ENCODE peak calls at places on chromosomes 7 and 10, in seven cellular contexts. One of them, this sample, is unnamed.

GRCh38 chr7:145398758-145399157 is 562.9 kb upstream of the TPK1 start:
- DNase-seq in M059J: peak; percentile 55
- DNase-seq in SHP77: no peak
- DNase-seq in nephron progenitor cell: no peak
- DNase-seq in GM23248: no peak
- DNase-seq in H9: no peak
- DNase-seq in amniotic stem cell: no peak
- DNase-seq in this sample: no peak

GRCh38 chr10:35778344-35778743 is 136.2 kb upstream of the FZD8 start:
- DNase-seq in nephron progenitor cell: no peak
- DNase-seq in SHP77: no peak
- DNase-seq in amniotic stem cell: no peak
- DNase-seq in H9: no peak
- DNase-seq in M059J: no peak
- DNase-seq in GM23248: no peak
- DNase-seq in this sample: no peak

GRCh38 chr10:49184642-49185111 is 3.5 kb downstream of the TMEM273 start:
- DNase-seq in GM23248: no peak
- DNase-seq in amniotic stem cell: no peak
- DNase-seq in M059J: no peak
- DNase-seq in H9: no peak
- DNase-seq in SHP77: no peak
- DNase-seq in nephron progenitor cell: no peak
- DNase-seq in this sample: no peak

GRCh38 chr10:87503892-87504291 is 801 bp upstream of the MINPP1 start:
- DNase-seq in GM23248: peak; percentile 73
- DNase-seq in amniotic stem cell: no peak
- DNase-seq in H9: no peak
- DNase-seq in M059J: no peak
- DNase-seq in nephron progenitor cell: no peak
- DNase-seq in SHP77: no peak
- DNase-seq in this sample: no peak

GRCh38 chr7:128236924-128237586 is 4.0 kb upstream of the LEP start:
- DNase-seq in nephron progenitor cell: no peak
- DNase-seq in SHP77: peak; percentile 82
- DNase-seq in M059J: peak; percentile 93
- DNase-seq in amniotic stem cell: no peak
- DNase-seq in H9: no peak
- DNase-seq in GM23248: peak; percentile 92
- DNase-seq in this sample: peak; percentile 59

GRCh38 chr7:36911788-36912187 is 187.5 kb upstream of the AOAH start:
- DNase-seq in SHP77: peak; percentile 98
- DNase-seq in amniotic stem cell: no peak
- DNase-seq in GM23248: no peak
- DNase-seq in M059J: no peak
- DNase-seq in nephron progenitor cell: no peak
- DNase-seq in H9: no peak
- DNase-seq in this sample: no peak

GRCh38 chr7:1910827-1911226 is 240.8 kb downstream of the ELFN1 start:
- DNase-seq in SHP77: no peak
- DNase-seq in M059J: no peak
- DNase-seq in H9: no peak
- DNase-seq in amniotic stem cell: no peak
- DNase-seq in nephron progenitor cell: no peak
- DNase-seq in GM23248: no peak
- DNase-seq in this sample: no peak

GRCh38 chr7:123748171-123748733 is 551 bp downstream of the WASL start:
- DNase-seq in M059J: peak; percentile 57
- DNase-seq in SHP77: peak; percentile 12
- DNase-seq in GM23248: peak; percentile 76
- DNase-seq in H9: peak; percentile 37
- DNase-seq in nephron progenitor cell: peak; percentile 58
- DNase-seq in amniotic stem cell: no peak
- DNase-seq in this sample: peak; percentile 62

GRCh38 chr7:45918556-45918955 is 2.5 kb downstream of the IGFBP3 start:
- DNase-seq in amniotic stem cell: no peak
- DNase-seq in M059J: no peak
- DNase-seq in nephron progenitor cell: no peak
- DNase-seq in SHP77: no peak
- DNase-seq in GM23248: no peak
- DNase-seq in H9: no peak
- DNase-seq in this sample: no peak

GRCh38 chr10:112981553-112981952 is 31.5 kb downstream of the TCF7L2 start:
- DNase-seq in GM23248: no peak
- DNase-seq in M059J: peak; percentile 94
- DNase-seq in SHP77: no peak
- DNase-seq in nephron progenitor cell: no peak
- DNase-seq in H9: no peak
- DNase-seq in amniotic stem cell: no peak
- DNase-seq in this sample: peak; percentile 50

GRCh38 chr7:128417071-128417470 is 7.3 kb upstream of the IMPDH1 start:
- DNase-seq in amniotic stem cell: no peak
- DNase-seq in SHP77: no peak
- DNase-seq in nephron progenitor cell: no peak
- DNase-seq in GM23248: no peak
- DNase-seq in M059J: no peak
- DNase-seq in H9: no peak
- DNase-seq in this sample: no peak

GRCh38 chr10:70268376-70268775 is 15.4 kb downstream of the NPFFR1 start:
- DNase-seq in amniotic stem cell: no peak
- DNase-seq in H9: no peak
- DNase-seq in M059J: no peak
- DNase-seq in nephron progenitor cell: no peak
- DNase-seq in SHP77: no peak
- DNase-seq in GM23248: no peak
- DNase-seq in this sample: no peak

GRCh38 chr7:5780801-5781496 is 514 bp downstream of the RNF216 start:
- DNase-seq in amniotic stem cell: no peak
- DNase-seq in nephron progenitor cell: peak; percentile 66
- DNase-seq in M059J: peak; percentile 48
- DNase-seq in SHP77: peak; percentile 59
- DNase-seq in H9: peak; percentile 37
- DNase-seq in GM23248: peak; percentile 65
- DNase-seq in this sample: peak; percentile 29

GRCh38 chr10:132961864-132962622 is 19.7 kb upstream of the CFAP46 start:
- DNase-seq in H9: peak; percentile 92
- DNase-seq in nephron progenitor cell: peak; percentile 73
- DNase-seq in amniotic stem cell: peak; percentile 51
- DNase-seq in M059J: peak; percentile 51
- DNase-seq in GM23248: peak; percentile 91
- DNase-seq in SHP77: no peak
- DNase-seq in this sample: peak; percentile 53

GRCh38 chr10:75407716-75408511 is 6.3 kb upstream of the ZNF503 start:
- DNase-seq in M059J: no peak
- DNase-seq in GM23248: peak; percentile 51
- DNase-seq in H9: peak; percentile 56
- DNase-seq in SHP77: no peak
- DNase-seq in nephron progenitor cell: peak; percentile 83
- DNase-seq in amniotic stem cell: no peak
- DNase-seq in this sample: no peak

GRCh38 chr7:50197547-50197946 is 104.5 kb upstream of the ZPBP start:
- DNase-seq in H9: peak; percentile 90
- DNase-seq in amniotic stem cell: no peak
- DNase-seq in M059J: peak; percentile 39
- DNase-seq in GM23248: no peak
- DNase-seq in nephron progenitor cell: peak; percentile 8
- DNase-seq in SHP77: peak; percentile 81
- DNase-seq in this sample: no peak